ENCODE peak calls at places on chromosomes 5 and 9, in four cellular contexts. P is tibial artery, S is neural crest cell, J is HTR-8/SVneo. R is an unnamed sample.

GRCh38 chr5:159178978-159179377 is 30.4 kb downstream of the RNF145 start:
- DNase-seq in J (peak; percentile 46), P (no peak), S (no peak), R (no peak)

GRCh38 chr5:72378636-72379289 is 58.6 kb downstream of the PTCD2 start:
- DNase-seq in P (peak; percentile 66), S (no peak), J (peak; percentile 72), R (no peak)

GRCh38 chr9:136827794-136828473 is 14.3 kb upstream of the AJM1 start:
- DNase-seq in J (no peak), P (no peak), S (no peak), R (no peak)

GRCh38 chr9:134339183-134339806 is 13.0 kb downstream of the RXRA start:
- DNase-seq in P (no peak), S (no peak), J (no peak), R (no peak)

GRCh38 chr5:111999286-111999685 is 242.3 kb upstream of the NREP start:
- DNase-seq in S (no peak), J (no peak), P (no peak), R (no peak)

GRCh38 chr9:103649086-103649485 is 445.0 kb upstream of the SMC2 start:
- DNase-seq in S (no peak), J (no peak), P (no peak), R (no peak)

GRCh38 chr9:126114409-126114760 is 212.2 kb upstream of the MVB12B start:
- DNase-seq in S (no peak), P (no peak), J (no peak), R (no peak)

GRCh38 chr5:142143878-142144277 is 35.3 kb downstream of the NDFIP1 start:
- DNase-seq in P (no peak), J (peak; percentile 21), S (no peak), R (no peak)

GRCh38 chr9:21395778-21396717 is 10.8 kb upstream of the IFNA2 start:
- DNase-seq in J (no peak), P (peak; percentile 35), S (peak; percentile 79), R (peak; percentile 39)

GRCh38 chr5:53087171-53087570 is 22.4 kb downstream of the MOCS2 start:
- DNase-seq in S (no peak), J (no peak), P (no peak), R (no peak)

GRCh38 chr9:28260331-28260730 is 687.0 kb upstream of the C9orf72 start:
- DNase-seq in P (no peak), J (no peak), S (no peak), R (no peak)

R was measured in activated T-helper 9 cell treated with anti-CD3 and anti-CD28 coated beads, Interleukin-2, amount 50 U/mL, for 16 hours.